ENCODE peak calls at places on chromosomes 13 and 19, in nine cellular contexts. S is EL, Q is NCI-H2081, O is left kidney, U is GM23248, V is nephron progenitor cell, X is fibroblast of lung, K is occipital lobe, T is neural progenitor cell. M is an unnamed sample.

GRCh38 chr19:32311371-32311770 is 34.0 kb upstream of the ZNF507 start:
- DNase-seq in U (no peak), X (no peak), S (no peak), K (no peak), T (no peak), Q (no peak), V (no peak), O (no peak), M (no peak)

GRCh38 chr13:32491028-32491427 is 47.6 kb downstream of the N4BP2L2 start:
- DNase-seq in X (peak), O (no peak), U (no peak), Q (no peak), S (no peak), T (no peak), V (no peak), K (no peak), M (no peak)

GRCh38 chr13:86355301-86355700 is 556.1 kb upstream of the SLITRK6 start:
- DNase-seq in S (no peak), O (no peak), K (no peak), T (no peak), V (no peak), U (no peak), Q (no peak), X (no peak), M (no peak)

GRCh38 chr19:10421240-10421948 is 1.1 kb downstream of the PDE4A start:
- DNase-seq in V (no peak), O (no peak), T (no peak), K (no peak), X (no peak), S (peak), Q (no peak), U (no peak), M (no peak)

GRCh38 chr13:100876044-100876403 is 201.4 kb upstream of the TMTC4 start:
- DNase-seq in V (no peak), X (no peak), T (no peak), S (no peak), Q (no peak), U (no peak), K (no peak), O (no peak), M (no peak)

GRCh38 chr19:29375429-29376093 is 150.2 kb upstream of the VSTM2B start:
- DNase-seq in K (no peak), U (no peak), O (no peak), Q (no peak), S (no peak), X (no peak), V (no peak), T (no peak), M (no peak)

GRCh38 chr13:107650081-107650701 is 565.1 kb downstream of the LIG4 start:
- DNase-seq in V (peak), T (peak), Q (peak), O (peak), S (no peak), X (peak), U (peak), K (peak), M (peak)

GRCh38 chr19:45195764-45196163 is 17.2 kb downstream of the BLOC1S3 start:
- DNase-seq in X (no peak), K (no peak), V (no peak), O (no peak), T (no peak), Q (no peak), U (peak), S (peak), M (no peak)

GRCh38 chr13:75365724-75366173 is 116.2 kb downstream of the TBC1D4 start:
- DNase-seq in U (peak), T (no peak), S (peak), X (peak), O (no peak), Q (no peak), V (no peak), K (no peak), M (no peak)

GRCh38 chr13:112722433-112723250 is 32.8 kb downstream of the ATP11A start:
- DNase-seq in V (no peak), K (no peak), T (no peak), S (peak), X (peak), O (peak), U (peak), Q (no peak), M (no peak)

GRCh38 chr19:29978139-29978538 is 36.1 kb downstream of the URI1 start:
- DNase-seq in X (no peak), Q (no peak), K (no peak), O (no peak), S (no peak), U (peak), T (no peak), V (no peak), M (no peak)

GRCh38 chr13:80341098-80341701 is at the start of gene SPRY2:
- DNase-seq in X (peak), Q (peak), S (peak), V (peak), O (peak), T (peak), K (peak), U (peak), M (peak)

GRCh38 chr13:45691667-45692066 is 10.5 kb upstream of the CBY2 start:
- DNase-seq in Q (no peak), V (no peak), K (no peak), O (no peak), T (no peak), X (no peak), S (no peak), U (no peak), M (no peak)

GRCh38 chr19:45423033-45423588 is 606 bp downstream of the ERCC1 start:
- DNase-seq in Q (no peak), S (no peak), K (no peak), X (no peak), T (no peak), O (no peak), U (no peak), V (no peak), M (no peak)

GRCh38 chr13:92838786-92839185 is 387.8 kb upstream of the GPC6 start:
- DNase-seq in V (no peak), K (no peak), X (peak), O (no peak), T (no peak), Q (no peak), U (peak), S (peak), M (no peak)

M was measured in CMK.